ENCODE peak calls at places on chromosomes 7 and 10, in nine cellular contexts. One of them, this sample, is unnamed.

GRCh38 chr7:91940171-91940570 is 491 bp upstream of the AKAP9 start:
- DNase-seq in iPS-NIHi11: peak; percentile 22
- DNase-seq in NCI-H524 treated with DMSO at 0.1 percent for 48 hours: no peak
- DNase-seq in cardiac muscle cell: peak; percentile 44
- DNase-seq in 8988T: no peak
- DNase-seq in HT-29: peak; percentile 67
- DNase-seq in GM18507: no peak
- DNase-seq in psoas muscle: no peak
- DNase-seq in fibroblast of the conjunctiva: peak; percentile 10
- DNase-seq in this sample: peak; percentile 38

GRCh38 chr10:69438531-69439349 is 12.5 kb upstream of the TSPAN15 start:
- DNase-seq in iPS-NIHi11: no peak
- DNase-seq in NCI-H524 treated with DMSO at 0.1 percent for 48 hours: peak; percentile 56
- DNase-seq in cardiac muscle cell: no peak
- DNase-seq in 8988T: no peak
- DNase-seq in HT-29: peak; percentile 80
- DNase-seq in GM18507: no peak
- DNase-seq in psoas muscle: no peak
- DNase-seq in fibroblast of the conjunctiva: no peak
- DNase-seq in this sample: no peak

GRCh38 chr7:116511552-116512523 is 12.3 kb downstream of the CAV2 start:
- DNase-seq in iPS-NIHi11: no peak
- DNase-seq in NCI-H524 treated with DMSO at 0.1 percent for 48 hours: no peak
- DNase-seq in cardiac muscle cell: no peak
- DNase-seq in 8988T: no peak
- DNase-seq in HT-29: peak; percentile 77
- DNase-seq in GM18507: no peak
- DNase-seq in psoas muscle: no peak
- DNase-seq in fibroblast of the conjunctiva: no peak
- DNase-seq in this sample: peak; percentile 67

GRCh38 chr7:95213809-95214492 is 110.4 kb downstream of the PON1 start:
- DNase-seq in iPS-NIHi11: no peak
- DNase-seq in NCI-H524 treated with DMSO at 0.1 percent for 48 hours: no peak
- DNase-seq in cardiac muscle cell: no peak
- DNase-seq in 8988T: no peak
- DNase-seq in HT-29: no peak
- DNase-seq in GM18507: no peak
- DNase-seq in psoas muscle: peak; percentile 90
- DNase-seq in fibroblast of the conjunctiva: peak; percentile 87
- DNase-seq in this sample: no peak

GRCh38 chr7:50994753-50995319 is 212.1 kb upstream of the GRB10 start:
- DNase-seq in iPS-NIHi11: no peak
- DNase-seq in NCI-H524 treated with DMSO at 0.1 percent for 48 hours: no peak
- DNase-seq in cardiac muscle cell: no peak
- DNase-seq in 8988T: no peak
- DNase-seq in HT-29: no peak
- DNase-seq in GM18507: no peak
- DNase-seq in psoas muscle: no peak
- DNase-seq in fibroblast of the conjunctiva: no peak
- DNase-seq in this sample: no peak

GRCh38 chr10:85642082-85642420 is 724.5 kb downstream of the GRID1 start:
- DNase-seq in iPS-NIHi11: no peak
- DNase-seq in NCI-H524 treated with DMSO at 0.1 percent for 48 hours: no peak
- DNase-seq in cardiac muscle cell: no peak
- DNase-seq in 8988T: no peak
- DNase-seq in HT-29: no peak
- DNase-seq in GM18507: no peak
- DNase-seq in psoas muscle: no peak
- DNase-seq in fibroblast of the conjunctiva: no peak
- DNase-seq in this sample: no peak

GRCh38 chr7:57348646-57349269 is 101.2 kb upstream of the ZNF716 start:
- DNase-seq in iPS-NIHi11: no peak
- DNase-seq in NCI-H524 treated with DMSO at 0.1 percent for 48 hours: no peak
- DNase-seq in cardiac muscle cell: no peak
- DNase-seq in 8988T: no peak
- DNase-seq in HT-29: no peak
- DNase-seq in GM18507: no peak
- DNase-seq in psoas muscle: peak; percentile 77
- DNase-seq in fibroblast of the conjunctiva: no peak
- DNase-seq in this sample: no peak

GRCh38 chr7:120700806-120701205 is 157.1 kb downstream of the TSPAN12 start:
- DNase-seq in iPS-NIHi11: no peak
- DNase-seq in NCI-H524 treated with DMSO at 0.1 percent for 48 hours: no peak
- DNase-seq in cardiac muscle cell: no peak
- DNase-seq in 8988T: no peak
- DNase-seq in HT-29: no peak
- DNase-seq in GM18507: no peak
- DNase-seq in psoas muscle: no peak
- DNase-seq in fibroblast of the conjunctiva: no peak
- DNase-seq in this sample: no peak

GRCh38 chr7:73995330-73995729 is 32.6 kb upstream of the ELN start:
- DNase-seq in iPS-NIHi11: no peak
- DNase-seq in NCI-H524 treated with DMSO at 0.1 percent for 48 hours: no peak
- DNase-seq in cardiac muscle cell: no peak
- DNase-seq in 8988T: no peak
- DNase-seq in HT-29: no peak
- DNase-seq in GM18507: no peak
- DNase-seq in psoas muscle: no peak
- DNase-seq in fibroblast of the conjunctiva: no peak
- DNase-seq in this sample: no peak

GRCh38 chr10:29011511-29011910 is 277.4 kb upstream of the LYZL1 start:
- DNase-seq in iPS-NIHi11: no peak
- DNase-seq in NCI-H524 treated with DMSO at 0.1 percent for 48 hours: no peak
- DNase-seq in cardiac muscle cell: no peak
- DNase-seq in 8988T: no peak
- DNase-seq in HT-29: no peak
- DNase-seq in GM18507: no peak
- DNase-seq in psoas muscle: no peak
- DNase-seq in fibroblast of the conjunctiva: no peak
- DNase-seq in this sample: no peak